ENCODE peak calls at places on chromosomes 6 and 20, in seven cellular contexts. P, I, N, D, G, B and Q are unnamed samples.

GRCh38 chr6:139591075-139591474 is 216.6 kb upstream of the CITED2 start:
- DNase-seq in D (no peak), B (no peak), N (no peak), P (no peak), I (no peak), G (no peak), Q (no peak)

GRCh38 chr6:91562955-91563354 is 976.1 kb upstream of the MAP3K7 start:
- DNase-seq in B (no peak), P (no peak), I (peak; percentile 21), N (no peak), G (no peak), D (no peak), Q (no peak)

GRCh38 chr6:31042801-31043200 is 32.5 kb downstream of the MUC22 start:
- DNase-seq in B (peak; percentile 72), G (no peak), D (peak; percentile 89), N (peak; percentile 15), P (peak; percentile 54), I (no peak), Q (peak; percentile 39)

GRCh38 chr6:122114733-122115132 is 284.7 kb upstream of the HSF2 start:
- DNase-seq in I (no peak), N (no peak), B (no peak), D (no peak), G (peak; percentile 12), P (no peak), Q (no peak)

GRCh38 chr6:124812067-124812466 is 150.2 kb upstream of the RNF217 start:
- DNase-seq in P (no peak), D (no peak), N (no peak), G (no peak), B (no peak), I (no peak), Q (no peak)

GRCh38 chr20:63119451-63120285 is 96.3 kb downstream of the YTHDF1 start:
- DNase-seq in D (no peak), B (no peak), I (no peak), N (no peak), P (peak; percentile 32), G (no peak), Q (no peak)

GRCh38 chr6:4466260-4466659 is 309.9 kb upstream of the CDYL start:
- DNase-seq in N (no peak), P (peak; percentile 59), G (no peak), I (no peak), B (no peak), D (no peak), Q (no peak)

GRCh38 chr20:8131598-8132014 is 460 bp upstream of the PLCB1 start:
- DNase-seq in G (no peak), I (no peak), N (no peak), D (no peak), P (peak; percentile 45), B (no peak), Q (no peak)

GRCh38 chr6:42782689-42783176 is 881 bp downstream of the BICRAL start:
- DNase-seq in P (peak; percentile 77), N (peak; percentile 65), B (peak; percentile 61), I (peak; percentile 47), D (peak; percentile 88), G (peak; percentile 80), Q (peak; percentile 56)

GRCh38 chr20:52959125-52959524 is 13.0 kb upstream of the TSHZ2 start:
- DNase-seq in I (no peak), D (no peak), G (no peak), P (no peak), B (no peak), N (peak; percentile 15), Q (no peak)

GRCh38 chr6:34536251-34536958 is 19.7 kb downstream of the SPDEF start:
- DNase-seq in I (no peak), N (no peak), D (no peak), G (no peak), P (no peak), B (no peak), Q (no peak)

GRCh38 chr20:49615401-49616153 is 47.6 kb upstream of the PTGIS start:
- DNase-seq in B (no peak), P (no peak), D (peak; percentile 48), I (no peak), N (no peak), G (no peak), Q (no peak)

GRCh38 chr6:42255050-42255449 is 37.4 kb upstream of the MRPS10 start:
- DNase-seq in P (no peak), I (peak; percentile 57), D (no peak), B (no peak), G (no peak), N (no peak), Q (no peak)

GRCh38 chr20:61639200-61639599 is 387.1 kb downstream of the CDH4 start:
- DNase-seq in D (no peak), G (no peak), N (no peak), P (no peak), B (no peak), I (no peak), Q (no peak)

GRCh38 chr6:42745083-42745637 is 743 bp downstream of the TBCC start:
- DNase-seq in I (no peak), N (no peak), D (peak; percentile 71), G (no peak), P (peak; percentile 59), B (peak; percentile 21), Q (no peak)

GRCh38 chr6:28343898-28344677 is 5.7 kb upstream of the ZKSCAN3 start:
- DNase-seq in B (no peak), I (no peak), N (no peak), G (no peak), P (no peak), D (no peak), Q (no peak)

GRCh38 chr6:138226701-138227315 is 8.5 kb upstream of the PBOV1 start:
- DNase-seq in G (no peak), I (no peak), D (no peak), B (no peak), N (no peak), P (no peak), Q (no peak)

GRCh38 chr6:138226011-138226410 is 7.7 kb upstream of the PBOV1 start:
- DNase-seq in G (no peak), D (no peak), N (no peak), B (no peak), P (no peak), I (no peak), Q (no peak)

GRCh38 chr6:138229663-138230194 is 11.4 kb upstream of the PBOV1 start:
- DNase-seq in N (no peak), G (no peak), I (no peak), P (no peak), D (no peak), B (no peak), Q (no peak)

GRCh38 chr6:138229072-138229471 is 10.8 kb upstream of the PBOV1 start:
- DNase-seq in N (no peak), I (no peak), G (no peak), P (no peak), D (no peak), B (no peak), Q (no peak)

DNA sequence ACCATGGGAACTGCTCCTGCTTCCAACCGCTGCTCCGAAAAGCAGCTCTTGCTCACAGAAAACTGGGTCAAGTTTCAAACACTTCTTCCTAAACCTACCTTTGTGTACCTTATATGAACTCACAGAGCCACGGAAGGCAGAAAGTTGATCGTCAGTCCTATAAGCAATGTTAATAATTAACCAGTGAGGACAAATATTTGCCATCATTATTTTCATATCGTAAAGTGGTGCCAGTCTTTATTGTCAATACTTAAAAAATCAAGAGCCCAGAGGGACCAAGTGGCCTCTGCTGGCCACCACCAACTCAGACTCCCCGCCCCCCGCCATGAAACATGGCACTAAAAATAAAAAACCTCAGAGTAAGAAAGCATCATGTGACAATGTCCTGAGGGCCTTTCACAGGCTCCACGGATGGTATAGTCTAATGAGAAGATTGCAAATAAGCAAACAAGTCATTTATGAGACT is 9.1 kb upstream of the PBOV1 start:
- DNase-seq in G (no peak), P (peak; percentile 70), N (no peak), I (no peak), B (no peak), D (no peak), Q (no peak)
- TF ChIP-seq CTCF in G (no peak), P (no peak), N (no peak), I (no peak), B (no peak), D (no peak), Q (no peak)

GRCh38 chr20:37095609-37096414 is at the start of gene RBL1:
- DNase-seq in G (peak; percentile 57), I (peak; percentile 20), B (peak; percentile 91), N (peak; percentile 80), D (peak; percentile 97), P (peak; percentile 89), Q (peak; percentile 87)
- TF ChIP-seq CTCF in G (peak; percentile 52), I (peak; percentile 58), B (no peak), N (peak; percentile 21), D (peak; percentile 44), P (peak; percentile 31), Q (peak; percentile 17)

DNA sequence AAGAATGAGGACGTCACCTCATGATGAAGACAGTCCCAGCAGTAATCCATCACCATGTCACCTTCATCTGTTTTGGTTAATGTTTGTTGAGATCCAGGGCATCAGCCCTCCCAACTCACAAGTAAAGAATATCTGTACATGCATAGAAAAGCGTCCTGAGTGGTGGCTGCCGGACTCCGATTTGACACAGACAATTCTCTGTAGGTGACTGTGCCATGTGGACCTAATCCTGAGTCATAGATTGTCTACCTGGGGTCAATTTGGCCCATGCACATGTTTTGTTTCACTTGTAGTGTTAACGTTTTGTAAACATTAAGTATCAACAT is 168.4 kb upstream of the UST start:
- DNase-seq in P (no peak), B (no peak), D (peak; percentile 58), G (no peak), N (no peak), I (no peak), Q (no peak)
- TF ChIP-seq CTCF in P (no peak), B (no peak), D (no peak), G (no peak), N (no peak), I (no peak), Q (no peak)

GRCh38 chr6:13848553-13849150 is 34.3 kb upstream of the MCUR1 start:
- DNase-seq in D (no peak), N (no peak), I (no peak), B (no peak), P (no peak), G (no peak), Q (no peak)

GRCh38 chr6:13847651-13848050 is 33.3 kb upstream of the MCUR1 start:
- DNase-seq in P (no peak), B (no peak), G (no peak), N (no peak), D (no peak), I (no peak), Q (no peak)

GRCh38 chr6:13851803-13852202 is 37.4 kb upstream of the MCUR1 start:
- DNase-seq in I (no peak), B (no peak), D (no peak), P (no peak), N (no peak), G (no peak), Q (no peak)

GRCh38 chr6:13846841-13847240 is 32.5 kb upstream of the MCUR1 start:
- DNase-seq in G (no peak), D (peak; percentile 83), I (no peak), P (no peak), B (peak; percentile 68), N (peak; percentile 41), Q (no peak)
- TF ChIP-seq CTCF in G (no peak), D (peak; percentile 65), I (no peak), P (no peak), B (no peak), N (no peak), Q (no peak)